ENCODE peak calls at places on chromosomes 11 and 22, in four cellular contexts. L, B, T and A are unnamed samples.
A peak's percentile ranks its signal among the peaks of the same experiment; 100 is the strongest.

GRCh38 chr11:66073669-66074068 is 3.6 kb downstream of the PACS1 start:
- DNase-seq in L (no peak), B (no peak), T (no peak), A (no peak)

GRCh38 chr11:130202818-130203671 is 43.5 kb downstream of the ST14 start:
- DNase-seq in L (no peak), B (peak; percentile 37), T (no peak), A (no peak)

GRCh38 chr11:93577291-93577690 is 34.1 kb upstream of the SMCO4 start:
- DNase-seq in L (no peak), B (no peak), T (no peak), A (no peak)

GRCh38 chr11:17719940-17720795 is 797 bp downstream of the MYOD1 start:
- DNase-seq in L (no peak), B (no peak), T (no peak), A (no peak)

GRCh38 chr11:17783878-17784277 is 49.3 kb downstream of the KCNC1 start:
- DNase-seq in L (no peak), B (no peak), T (no peak), A (no peak)

GRCh38 chr11:78150754-78151153 is 11.3 kb upstream of the ALG8 start:
- DNase-seq in L (no peak), B (no peak), T (no peak), A (no peak)

GRCh38 chr22:24265734-24266133 is 4.9 kb upstream of the SPECC1L start:
- DNase-seq in L (no peak), B (no peak), T (no peak), A (no peak)

GRCh38 chr22:27329471-27329870 is 472.1 kb downstream of the MN1 start:
- DNase-seq in L (no peak), B (no peak), T (no peak), A (no peak)

GRCh38 chr11:15336016-15336415 is 221.3 kb downstream of the INSC start:
- DNase-seq in L (no peak), B (no peak), T (no peak), A (no peak)

GRCh38 chr11:67266424-67267187 is at the start of gene GRK2:
- DNase-seq in L (peak; percentile 65), B (peak; percentile 75), T (no peak), A (no peak)

GRCh38 chr11:78853521-78853920 is 278.9 kb upstream of the NARS2 start:
- DNase-seq in L (no peak), B (no peak), T (no peak), A (no peak)

GRCh38 chr11:20159680-20160381 is 444 bp downstream of the DBX1 start:
- DNase-seq in L (no peak), B (no peak), T (no peak), A (no peak)

GRCh38 chr11:66700742-66701141 is 23.1 kb upstream of the RBM4B start:
- DNase-seq in L (no peak), B (no peak), T (no peak), A (no peak)

GRCh38 chr11:61639816-61640443 is 40.3 kb upstream of the DAGLA start:
- DNase-seq in L (no peak), B (no peak), T (no peak), A (no peak)

GRCh38 chr11:115287266-115287665 is 216.9 kb downstream of the CADM1 start:
- DNase-seq in L (no peak), B (no peak), T (no peak), A (no peak)

GRCh38 chr11:36023922-36024321 is 80.1 kb downstream of the LDLRAD3 start:
- DNase-seq in L (no peak), B (no peak), T (no peak), A (no peak)

GRCh38 chr11:133835258-133836075 is 9.8 kb downstream of the SPATA19 start:
- DNase-seq in L (no peak), B (no peak), T (peak; percentile 47), A (peak; percentile 10)

GRCh38 chr11:105860105-105860504 is 161.9 kb downstream of the MSANTD4 start:
- DNase-seq in L (no peak), B (no peak), T (no peak), A (no peak)

GRCh38 chr11:76738618-76739220 is 44.4 kb upstream of the TSKU start:
- DNase-seq in L (no peak), B (no peak), T (no peak), A (no peak)

GRCh38 chr22:24442352-24442744 is 14.9 kb downstream of the ADORA2A start:
- DNase-seq in L (no peak), B (no peak), T (no peak), A (no peak)

GRCh38 chr22:47556473-47556872 is 794.0 kb downstream of the TBC1D22A start:
- DNase-seq in L (no peak), B (no peak), T (no peak), A (no peak)

GRCh38 chr11:124837491-124837856 is 27.8 kb upstream of the ROBO3 start:
- DNase-seq in L (no peak), B (no peak), T (peak; percentile 72), A (no peak)

GRCh38 chr11:65590240-65590738 is 5.3 kb downstream of the KCNK7 start:
- DNase-seq in L (peak; percentile 73), B (no peak), T (no peak), A (no peak)

GRCh38 chr11:95293116-95293515 is 62.1 kb upstream of the SESN3 start:
- DNase-seq in L (no peak), B (no peak), T (no peak), A (no peak)

GRCh38 chr11:35548925-35549561 is 23.6 kb upstream of the PAMR1 start:
- DNase-seq in L (no peak), B (no peak), T (no peak), A (no peak)

GRCh38 chr11:96021901-96022650 is 98.2 kb upstream of the MTMR2 start:
- DNase-seq in L (no peak), B (no peak), T (no peak), A (no peak)

GRCh38 chr11:57288771-57289579 is 35.8 kb downstream of the TNKS1BP1 start:
- DNase-seq in L (no peak), B (no peak), T (no peak), A (no peak)

GRCh38 chr11:115784796-115785521 is 280.7 kb upstream of the CADM1 start:
- DNase-seq in L (peak; percentile 18), B (no peak), T (no peak), A (no peak)

GRCh38 chr11:69294621-69295078 is 695 bp downstream of the MYEOV start:
- DNase-seq in L (no peak), B (peak; percentile 46), T (no peak), A (no peak)
- H3K27me3 ChIP-seq in L (no peaks in the 10 kb centered on the region), B (no peaks in the 10 kb centered on the region), T (no peaks in the 10 kb centered on the region), A (no peaks in the 10 kb centered on the region)

DNA sequence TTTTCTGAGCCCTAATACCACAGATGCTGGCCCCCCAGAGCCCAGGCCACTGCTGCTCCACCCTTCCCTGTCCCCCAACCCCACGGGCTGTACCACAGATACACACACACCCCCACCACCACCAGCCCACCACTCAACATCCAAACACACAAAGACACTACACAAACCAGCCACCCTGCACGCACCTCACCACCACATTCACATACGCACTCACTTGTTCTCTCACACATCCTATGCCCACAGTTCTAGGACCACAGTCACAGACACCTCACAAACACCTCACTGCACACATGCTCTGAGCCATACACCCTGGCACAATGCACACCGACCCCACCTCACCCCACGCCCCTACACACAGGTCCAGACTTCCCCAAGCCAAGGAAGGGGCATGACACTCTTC is 22.5 kb upstream of the OAF start:
- DNase-seq in L (peak; percentile 17), B (no peak), T (no peak), A (no peak)
- H3K4me1 ChIP-seq in L (peaks cover 48% of the 10 kb centered on the region), B (peaks cover 14% of the 10 kb centered on the region), T (no peaks in the 10 kb centered on the region), A (no peaks in the 10 kb centered on the region)

GRCh38 chr22:39914584-39914983 is 13.7 kb downstream of the GRAP2 start:
- DNase-seq in L (no peak), B (no peak), T (no peak), A (no peak)
- H3K27me3 ChIP-seq in L (no peaks in the 10 kb centered on the region), B (peaks cover 64% of the 10 kb centered on the region), T (peaks cover 70% of the 10 kb centered on the region), A (no peaks in the 10 kb centered on the region)

DNA sequence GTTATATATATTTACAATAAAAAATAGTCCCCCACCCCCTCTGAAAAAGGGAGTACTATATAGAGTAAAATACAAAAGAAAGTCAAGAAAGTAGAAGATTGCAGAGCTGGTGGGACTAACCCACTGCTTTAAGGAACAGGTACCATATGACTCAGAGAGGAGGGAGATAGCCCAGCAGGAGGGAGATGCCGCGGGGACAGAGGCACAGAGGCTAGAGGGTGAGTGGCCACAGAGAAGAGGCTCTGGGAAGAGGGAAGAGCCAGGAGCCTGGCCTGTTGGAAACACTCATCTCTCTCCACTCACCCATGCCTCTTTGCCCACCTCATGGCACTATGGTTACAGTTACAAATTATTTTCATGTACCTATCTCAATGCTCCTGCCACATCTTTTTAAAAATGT is 53.6 kb upstream of the LYVE1 start:
- DNase-seq in L (no peak), B (no peak), T (no peak), A (no peak)
- H3K4me1 ChIP-seq in L (peaks cover 3% of the 10 kb centered on the region), B (peaks cover 47% of the 10 kb centered on the region), T (peaks cover 26% of the 10 kb centered on the region), A (peaks cover 11% of the 10 kb centered on the region)